ENCODE peak calls at places on chromosomes 2 and 18, in nine cellular contexts. One of them, this sample, is unnamed.

GRCh38 chr2:61726456-61727209 is 127.2 kb downstream of the FAM161A start:
- DNase-seq in NCI-H774: no peak
- DNase-seq in hypothalamus: no peak
- DNase-seq in fibroblast of pulmonary artery: no peak
- DNase-seq in NCI-H1436: no peak
- DNase-seq in thoracic aorta: no peak
- DNase-seq in stimulated activated CD4-positive, alpha-beta T cell treated with anti-CD3 and anti-CD28 coated beads, Interleukin-1b, Interleukin-23, amount 100 ng/mL, for 4 hours: no peak
- DNase-seq in RKO: no peak
- DNase-seq in mammary epithelial cell: no peak
- DNase-seq in this sample: no peak

GRCh38 chr2:227623225-227623624 is 5.9 kb downstream of the SCYGR4 start:
- DNase-seq in NCI-H774: no peak
- DNase-seq in hypothalamus: no peak
- DNase-seq in fibroblast of pulmonary artery: peak; percentile 82
- DNase-seq in NCI-H1436: no peak
- DNase-seq in thoracic aorta: no peak
- DNase-seq in stimulated activated CD4-positive, alpha-beta T cell treated with anti-CD3 and anti-CD28 coated beads, Interleukin-1b, Interleukin-23, amount 100 ng/mL, for 4 hours: no peak
- DNase-seq in RKO: peak; percentile 37
- DNase-seq in mammary epithelial cell: peak; percentile 35
- DNase-seq in this sample: no peak

GRCh38 chr2:51028829-51029228 is 3.1 kb downstream of the NRXN1 start:
- DNase-seq in NCI-H774: no peak
- DNase-seq in hypothalamus: no peak
- DNase-seq in fibroblast of pulmonary artery: peak; percentile 1
- DNase-seq in NCI-H1436: no peak
- DNase-seq in thoracic aorta: no peak
- DNase-seq in stimulated activated CD4-positive, alpha-beta T cell treated with anti-CD3 and anti-CD28 coated beads, Interleukin-1b, Interleukin-23, amount 100 ng/mL, for 4 hours: no peak
- DNase-seq in RKO: no peak
- DNase-seq in mammary epithelial cell: no peak
- DNase-seq in this sample: no peak

GRCh38 chr2:237321746-237322145 is 92.2 kb downstream of the COL6A3 start:
- DNase-seq in NCI-H774: no peak
- DNase-seq in hypothalamus: no peak
- DNase-seq in fibroblast of pulmonary artery: no peak
- DNase-seq in NCI-H1436: no peak
- DNase-seq in thoracic aorta: no peak
- DNase-seq in stimulated activated CD4-positive, alpha-beta T cell treated with anti-CD3 and anti-CD28 coated beads, Interleukin-1b, Interleukin-23, amount 100 ng/mL, for 4 hours: no peak
- DNase-seq in RKO: no peak
- DNase-seq in mammary epithelial cell: no peak
- DNase-seq in this sample: no peak

GRCh38 chr2:217979151-217979811 is 23.5 kb downstream of the TNS1 start:
- DNase-seq in NCI-H774: no peak
- DNase-seq in hypothalamus: no peak
- DNase-seq in fibroblast of pulmonary artery: peak; percentile 49
- DNase-seq in NCI-H1436: no peak
- DNase-seq in thoracic aorta: no peak
- DNase-seq in stimulated activated CD4-positive, alpha-beta T cell treated with anti-CD3 and anti-CD28 coated beads, Interleukin-1b, Interleukin-23, amount 100 ng/mL, for 4 hours: no peak
- DNase-seq in RKO: no peak
- DNase-seq in mammary epithelial cell: no peak
- DNase-seq in this sample: no peak

GRCh38 chr2:40240067-40240466 is 211.8 kb downstream of the SLC8A1 start:
- DNase-seq in NCI-H774: peak; percentile 30
- DNase-seq in hypothalamus: no peak
- DNase-seq in fibroblast of pulmonary artery: peak; percentile 96
- DNase-seq in NCI-H1436: peak; percentile 90
- DNase-seq in thoracic aorta: peak; percentile 68
- DNase-seq in stimulated activated CD4-positive, alpha-beta T cell treated with anti-CD3 and anti-CD28 coated beads, Interleukin-1b, Interleukin-23, amount 100 ng/mL, for 4 hours: no peak
- DNase-seq in RKO: peak; percentile 11
- DNase-seq in mammary epithelial cell: peak; percentile 76
- DNase-seq in this sample: peak; percentile 91

GRCh38 chr18:74739926-74740325 is 142.3 kb downstream of the ZNF407 start:
- DNase-seq in NCI-H774: no peak
- DNase-seq in hypothalamus: no peak
- DNase-seq in fibroblast of pulmonary artery: no peak
- DNase-seq in NCI-H1436: no peak
- DNase-seq in thoracic aorta: no peak
- DNase-seq in stimulated activated CD4-positive, alpha-beta T cell treated with anti-CD3 and anti-CD28 coated beads, Interleukin-1b, Interleukin-23, amount 100 ng/mL, for 4 hours: no peak
- DNase-seq in RKO: no peak
- DNase-seq in mammary epithelial cell: no peak
- DNase-seq in this sample: no peak

GRCh38 chr2:78521938-78522337 is 503.6 kb upstream of the REG3G start:
- DNase-seq in NCI-H774: no peak
- DNase-seq in hypothalamus: no peak
- DNase-seq in fibroblast of pulmonary artery: no peak
- DNase-seq in NCI-H1436: no peak
- DNase-seq in thoracic aorta: no peak
- DNase-seq in stimulated activated CD4-positive, alpha-beta T cell treated with anti-CD3 and anti-CD28 coated beads, Interleukin-1b, Interleukin-23, amount 100 ng/mL, for 4 hours: no peak
- DNase-seq in RKO: no peak
- DNase-seq in mammary epithelial cell: no peak
- DNase-seq in this sample: no peak

GRCh38 chr2:86383844-86384243 is 46.4 kb upstream of the REEP1 start:
- DNase-seq in NCI-H774: no peak
- DNase-seq in hypothalamus: no peak
- DNase-seq in fibroblast of pulmonary artery: peak; percentile 88
- DNase-seq in NCI-H1436: no peak
- DNase-seq in thoracic aorta: no peak
- DNase-seq in stimulated activated CD4-positive, alpha-beta T cell treated with anti-CD3 and anti-CD28 coated beads, Interleukin-1b, Interleukin-23, amount 100 ng/mL, for 4 hours: no peak
- DNase-seq in RKO: no peak
- DNase-seq in mammary epithelial cell: peak; percentile 40
- DNase-seq in this sample: no peak

GRCh38 chr2:74857725-74858124 is 23.8 kb downstream of the HK2 start:
- DNase-seq in NCI-H774: no peak
- DNase-seq in hypothalamus: no peak
- DNase-seq in fibroblast of pulmonary artery: no peak
- DNase-seq in NCI-H1436: no peak
- DNase-seq in thoracic aorta: no peak
- DNase-seq in stimulated activated CD4-positive, alpha-beta T cell treated with anti-CD3 and anti-CD28 coated beads, Interleukin-1b, Interleukin-23, amount 100 ng/mL, for 4 hours: no peak
- DNase-seq in RKO: no peak
- DNase-seq in mammary epithelial cell: no peak
- DNase-seq in this sample: no peak

GRCh38 chr18:9413586-9413985 is 61.7 kb upstream of the RALBP1 start:
- DNase-seq in NCI-H774: no peak
- DNase-seq in hypothalamus: no peak
- DNase-seq in fibroblast of pulmonary artery: peak; percentile 64
- DNase-seq in NCI-H1436: no peak
- DNase-seq in thoracic aorta: no peak
- DNase-seq in stimulated activated CD4-positive, alpha-beta T cell treated with anti-CD3 and anti-CD28 coated beads, Interleukin-1b, Interleukin-23, amount 100 ng/mL, for 4 hours: no peak
- DNase-seq in RKO: peak; percentile 20
- DNase-seq in mammary epithelial cell: no peak
- DNase-seq in this sample: no peak

GRCh38 chr2:130823171-130823885 is 13.4 kb upstream of the ARHGEF4 start:
- DNase-seq in NCI-H774: no peak
- DNase-seq in hypothalamus: no peak
- DNase-seq in fibroblast of pulmonary artery: no peak
- DNase-seq in NCI-H1436: no peak
- DNase-seq in thoracic aorta: no peak
- DNase-seq in stimulated activated CD4-positive, alpha-beta T cell treated with anti-CD3 and anti-CD28 coated beads, Interleukin-1b, Interleukin-23, amount 100 ng/mL, for 4 hours: no peak
- DNase-seq in RKO: no peak
- DNase-seq in mammary epithelial cell: no peak
- DNase-seq in this sample: no peak

GRCh38 chr2:523698-524270 is 153.4 kb downstream of the TMEM18 start:
- DNase-seq in NCI-H774: no peak
- DNase-seq in hypothalamus: no peak
- DNase-seq in fibroblast of pulmonary artery: no peak
- DNase-seq in NCI-H1436: no peak
- DNase-seq in thoracic aorta: no peak
- DNase-seq in stimulated activated CD4-positive, alpha-beta T cell treated with anti-CD3 and anti-CD28 coated beads, Interleukin-1b, Interleukin-23, amount 100 ng/mL, for 4 hours: no peak
- DNase-seq in RKO: no peak
- DNase-seq in mammary epithelial cell: no peak
- DNase-seq in this sample: no peak

GRCh38 chr18:61635901-61636528 is 256.8 kb downstream of the RNF152 start:
- DNase-seq in NCI-H774: peak; percentile 68
- DNase-seq in hypothalamus: no peak
- DNase-seq in fibroblast of pulmonary artery: peak; percentile 70
- DNase-seq in NCI-H1436: peak; percentile 62
- DNase-seq in thoracic aorta: no peak
- DNase-seq in stimulated activated CD4-positive, alpha-beta T cell treated with anti-CD3 and anti-CD28 coated beads, Interleukin-1b, Interleukin-23, amount 100 ng/mL, for 4 hours: peak; percentile 7
- DNase-seq in RKO: peak; percentile 19
- DNase-seq in mammary epithelial cell: peak; percentile 45
- DNase-seq in this sample: peak; percentile 72

GRCh38 chr2:110105608-110106467 is 9.8 kb downstream of the MALL start:
- DNase-seq in NCI-H774: no peak
- DNase-seq in hypothalamus: no peak
- DNase-seq in fibroblast of pulmonary artery: peak; percentile 40
- DNase-seq in NCI-H1436: no peak
- DNase-seq in thoracic aorta: no peak
- DNase-seq in stimulated activated CD4-positive, alpha-beta T cell treated with anti-CD3 and anti-CD28 coated beads, Interleukin-1b, Interleukin-23, amount 100 ng/mL, for 4 hours: no peak
- DNase-seq in RKO: peak; percentile 94
- DNase-seq in mammary epithelial cell: peak; percentile 96
- DNase-seq in this sample: no peak

GRCh38 chr2:38440655-38441054 is 63.6 kb upstream of the ATL2 start:
- DNase-seq in NCI-H774: no peak
- DNase-seq in hypothalamus: no peak
- DNase-seq in fibroblast of pulmonary artery: peak; percentile 26
- DNase-seq in NCI-H1436: no peak
- DNase-seq in thoracic aorta: no peak
- DNase-seq in stimulated activated CD4-positive, alpha-beta T cell treated with anti-CD3 and anti-CD28 coated beads, Interleukin-1b, Interleukin-23, amount 100 ng/mL, for 4 hours: no peak
- DNase-seq in RKO: no peak
- DNase-seq in mammary epithelial cell: no peak
- DNase-seq in this sample: no peak

GRCh38 chr2:69453475-69454129 is 16.4 kb upstream of the NFU1 start:
- DNase-seq in NCI-H774: no peak
- DNase-seq in hypothalamus: no peak
- DNase-seq in fibroblast of pulmonary artery: no peak
- DNase-seq in NCI-H1436: no peak
- DNase-seq in thoracic aorta: no peak
- DNase-seq in stimulated activated CD4-positive, alpha-beta T cell treated with anti-CD3 and anti-CD28 coated beads, Interleukin-1b, Interleukin-23, amount 100 ng/mL, for 4 hours: no peak
- DNase-seq in RKO: no peak
- DNase-seq in mammary epithelial cell: no peak
- DNase-seq in this sample: no peak

GRCh38 chr2:128166954-128167353 is 76.0 kb downstream of the UGGT1 start:
- DNase-seq in NCI-H774: no peak
- DNase-seq in hypothalamus: no peak
- DNase-seq in fibroblast of pulmonary artery: no peak
- DNase-seq in NCI-H1436: no peak
- DNase-seq in thoracic aorta: no peak
- DNase-seq in stimulated activated CD4-positive, alpha-beta T cell treated with anti-CD3 and anti-CD28 coated beads, Interleukin-1b, Interleukin-23, amount 100 ng/mL, for 4 hours: no peak
- DNase-seq in RKO: no peak
- DNase-seq in mammary epithelial cell: no peak
- DNase-seq in this sample: no peak

GRCh38 chr2:32008811-32009478 is 1.9 kb downstream of the MEMO1 start:
- DNase-seq in NCI-H774: peak; percentile 6
- DNase-seq in hypothalamus: no peak
- DNase-seq in fibroblast of pulmonary artery: peak; percentile 18
- DNase-seq in NCI-H1436: no peak
- DNase-seq in thoracic aorta: no peak
- DNase-seq in stimulated activated CD4-positive, alpha-beta T cell treated with anti-CD3 and anti-CD28 coated beads, Interleukin-1b, Interleukin-23, amount 100 ng/mL, for 4 hours: no peak
- DNase-seq in RKO: peak; percentile 44
- DNase-seq in mammary epithelial cell: peak; percentile 46
- DNase-seq in this sample: no peak

GRCh38 chr2:72695676-72696075 is 130.2 kb downstream of the EXOC6B start:
- DNase-seq in NCI-H774: peak; percentile 3
- DNase-seq in hypothalamus: no peak
- DNase-seq in fibroblast of pulmonary artery: no peak
- DNase-seq in NCI-H1436: no peak
- DNase-seq in thoracic aorta: no peak
- DNase-seq in stimulated activated CD4-positive, alpha-beta T cell treated with anti-CD3 and anti-CD28 coated beads, Interleukin-1b, Interleukin-23, amount 100 ng/mL, for 4 hours: no peak
- DNase-seq in RKO: no peak
- DNase-seq in mammary epithelial cell: no peak
- DNase-seq in this sample: no peak

GRCh38 chr18:7575465-7576026 is 8.4 kb downstream of the PTPRM start:
- DNase-seq in NCI-H774: no peak
- DNase-seq in hypothalamus: no peak
- DNase-seq in fibroblast of pulmonary artery: peak; percentile 33
- DNase-seq in NCI-H1436: no peak
- DNase-seq in thoracic aorta: no peak
- DNase-seq in stimulated activated CD4-positive, alpha-beta T cell treated with anti-CD3 and anti-CD28 coated beads, Interleukin-1b, Interleukin-23, amount 100 ng/mL, for 4 hours: no peak
- DNase-seq in RKO: no peak
- DNase-seq in mammary epithelial cell: peak; percentile 44
- DNase-seq in this sample: no peak

GRCh38 chr2:65404988-65405697 is 27.3 kb downstream of the SPRED2 start:
- DNase-seq in NCI-H774: no peak
- DNase-seq in hypothalamus: no peak
- DNase-seq in fibroblast of pulmonary artery: no peak
- DNase-seq in NCI-H1436: no peak
- DNase-seq in thoracic aorta: no peak
- DNase-seq in stimulated activated CD4-positive, alpha-beta T cell treated with anti-CD3 and anti-CD28 coated beads, Interleukin-1b, Interleukin-23, amount 100 ng/mL, for 4 hours: no peak
- DNase-seq in RKO: no peak
- DNase-seq in mammary epithelial cell: no peak
- DNase-seq in this sample: no peak

GRCh38 chr18:79749251-79750191 is 48.2 kb upstream of the KCNG2 start:
- DNase-seq in NCI-H774: no peak
- DNase-seq in hypothalamus: no peak
- DNase-seq in fibroblast of pulmonary artery: peak; percentile 58
- DNase-seq in NCI-H1436: no peak
- DNase-seq in thoracic aorta: no peak
- DNase-seq in stimulated activated CD4-positive, alpha-beta T cell treated with anti-CD3 and anti-CD28 coated beads, Interleukin-1b, Interleukin-23, amount 100 ng/mL, for 4 hours: no peak
- DNase-seq in RKO: no peak
- DNase-seq in mammary epithelial cell: no peak
- DNase-seq in this sample: no peak

GRCh38 chr2:128474014-128474961 is 155.6 kb upstream of the HS6ST1 start:
- DNase-seq in NCI-H774: no peak
- DNase-seq in hypothalamus: no peak
- DNase-seq in fibroblast of pulmonary artery: no peak
- DNase-seq in NCI-H1436: no peak
- DNase-seq in thoracic aorta: no peak
- DNase-seq in stimulated activated CD4-positive, alpha-beta T cell treated with anti-CD3 and anti-CD28 coated beads, Interleukin-1b, Interleukin-23, amount 100 ng/mL, for 4 hours: no peak
- DNase-seq in RKO: no peak
- DNase-seq in mammary epithelial cell: no peak
- DNase-seq in this sample: peak; percentile 53